ENCODE peak calls at places on chromosomes 2 and 18, in four cellular contexts. W, P, G and Q are unnamed samples.

GRCh38 chr2:156340818-156341481 is 8.4 kb upstream of the NR4A2 start:
- DNase-seq in W (no peak), P (peak), G (no peak), Q (no peak)

GRCh38 chr2:9793918-9794717 is 49.2 kb upstream of the TAF1B start:
- DNase-seq in W (peak), P (no peak), G (no peak), Q (no peak)

GRCh38 chr2:241007880-241008710 is 9.7 kb downstream of the SNED1 start:
- DNase-seq in W (no peak), P (no peak), G (peak), Q (no peak)

GRCh38 chr2:2524340-2524941 is 193.4 kb upstream of the MYT1L start:
- DNase-seq in W (no peak), P (no peak), G (no peak), Q (no peak)

GRCh38 chr2:67798536-67799160 is 264.2 kb downstream of the C1D start:
- DNase-seq in W (no peak), P (no peak), G (no peak), Q (no peak)

GRCh38 chr2:134451347-134451630 is 197.4 kb downstream of the MGAT5 start:
- DNase-seq in W (no peak), P (no peak), G (no peak), Q (no peak)

GRCh38 chr18:55334875-55335274 is 253.1 kb downstream of the TCF4 start:
- DNase-seq in W (no peak), P (no peak), G (peak), Q (no peak)

GRCh38 chr2:75466708-75467311 is 93.9 kb downstream of the EVA1A start:
- DNase-seq in W (no peak), P (peak), G (no peak), Q (no peak)

GRCh38 chr2:152613235-152613634 is 104.0 kb downstream of the PRPF40A start:
- DNase-seq in W (no peak), P (peak), G (no peak), Q (no peak)

GRCh38 chr2:31523871-31524492 is 56.8 kb downstream of the SRD5A2 start:
- DNase-seq in W (no peak), P (peak), G (no peak), Q (peak)

GRCh38 chr18:44500820-44501670 is 179.6 kb upstream of the SETBP1 start:
- DNase-seq in W (no peak), P (no peak), G (no peak), Q (no peak)

GRCh38 chr2:122643725-122644329 is 888.4 kb downstream of the TSN start:
- DNase-seq in W (no peak), P (no peak), G (no peak), Q (no peak)

GRCh38 chr18:3012920-3013810 is at the start of gene LPIN2:
- DNase-seq in W (peak), P (peak), G (peak), Q (peak)
- TF ChIP-seq POLR2A in W (no peak), P (no peak), G (peak), Q (no peak)

DNA sequence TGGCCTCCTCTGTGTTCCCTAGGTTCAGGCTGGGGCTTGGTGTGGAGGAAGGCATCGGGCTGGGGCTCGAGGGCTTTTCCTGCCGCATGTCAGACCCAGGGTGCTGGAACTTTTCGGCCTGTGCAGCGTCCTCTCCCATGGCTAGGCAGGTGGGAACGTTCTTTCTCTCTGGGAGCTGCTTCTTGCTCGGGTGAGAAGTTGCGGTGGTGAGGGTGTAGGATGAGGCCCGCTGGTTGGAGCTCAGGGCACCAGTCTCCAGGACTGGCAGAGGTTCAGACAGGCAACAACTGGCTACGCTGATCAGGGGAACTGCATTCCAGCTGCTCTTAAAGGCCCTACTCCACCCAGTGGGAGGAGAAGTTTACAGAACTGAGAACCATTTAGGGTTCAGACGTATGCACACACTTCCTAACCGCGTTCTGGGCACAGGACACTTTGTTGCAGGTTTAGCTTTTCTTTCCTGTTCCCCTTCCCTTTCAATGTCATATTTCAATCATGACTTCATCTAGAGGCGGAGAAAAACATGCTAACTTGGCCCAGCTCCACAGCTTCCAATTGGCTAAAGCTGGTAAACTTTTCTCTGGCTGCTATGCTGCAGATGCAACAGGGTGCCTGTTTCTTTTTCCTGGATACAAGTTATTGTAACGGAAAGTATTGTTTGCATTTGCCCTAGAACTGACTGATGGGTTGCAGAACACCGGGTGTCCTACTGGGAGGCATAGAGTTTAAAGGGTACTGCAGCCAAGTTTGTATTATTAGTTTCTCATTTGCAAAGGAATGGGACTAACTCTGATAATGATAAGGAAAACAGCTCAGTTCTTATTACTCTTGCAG is at the start of gene CAVIN2:
- DNase-seq in W (no peak), P (no peak), G (peak), Q (no peak)
- TF ChIP-seq POLR2A in W (no peak), P (no peak), G (peak), Q (no peak)

GRCh38 chr2:201257941-201258665 is 2.2 kb upstream of the CASP8 start:
- DNase-seq in W (peak), P (peak), G (peak), Q (peak)
- TF ChIP-seq POLR2A in W (no peak), P (peak), G (no peak), Q (no peak)

GRCh38 chr2:118186110-118186857 is 98.0 kb downstream of the INSIG2 start:
- DNase-seq in W (peak), P (peak), G (peak), Q (peak)
- TF ChIP-seq POLR2A in W (peak), P (no peak), G (peak), Q (peak)

DNA sequence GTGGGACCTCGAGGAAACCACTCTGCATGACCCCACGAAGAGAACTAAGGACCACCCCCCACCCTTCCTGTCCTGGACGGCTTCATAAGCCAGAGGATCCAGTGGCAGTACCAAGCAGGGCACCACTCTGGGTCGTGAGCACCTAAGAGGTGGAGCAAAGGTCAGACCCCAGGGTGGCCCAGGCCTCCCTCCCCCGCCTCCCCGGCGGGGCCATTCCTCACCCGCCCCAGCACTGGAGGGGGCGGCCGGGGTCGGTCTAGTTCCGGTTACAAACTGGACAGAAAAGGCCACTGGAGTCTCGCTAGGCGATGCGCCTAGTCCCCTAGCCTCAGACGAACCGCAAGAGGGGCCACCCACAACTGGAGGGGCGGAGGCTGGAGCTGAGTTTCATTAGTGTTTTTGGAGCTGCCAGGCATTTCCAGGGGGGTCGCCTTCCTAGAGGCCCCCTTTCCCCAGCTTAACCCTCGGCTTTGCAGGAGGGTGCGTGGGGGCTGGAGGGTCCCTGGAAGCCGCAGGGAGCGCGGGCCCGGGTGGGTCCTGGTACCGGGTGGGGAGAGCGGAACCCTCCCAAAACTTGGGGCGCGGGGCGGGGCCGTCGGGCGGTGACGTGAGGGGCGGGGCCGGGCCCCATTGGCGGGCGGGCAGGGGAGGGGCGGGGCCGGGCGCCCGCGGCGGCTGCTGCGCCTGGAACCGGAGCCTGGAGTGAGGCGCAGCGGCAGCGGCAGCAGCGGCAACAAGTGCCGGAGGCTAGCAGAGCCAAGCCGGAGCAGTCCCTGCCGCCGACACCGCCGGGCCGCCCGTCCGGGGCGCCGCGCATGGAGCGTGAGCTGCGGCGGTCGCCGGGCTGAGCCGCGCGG is at the start of gene B3GNT2:
- DNase-seq in W (peak), P (peak), G (peak), Q (peak)
- TF ChIP-seq POLR2A in W (no peak), P (peak), G (peak), Q (peak)